ENCODE peak calls at places on chromosomes 1 and 21, in four cellular contexts. C is kidney tubule cell, Q is NCI-H82, A is ELR. U is an unnamed sample.

GRCh38 chr1:83671586-83671985 is 327.3 kb downstream of the TTLL7 start:
- DNase-seq in Q (no peak), C (no peak), A (no peak), U (no peak)

GRCh38 chr1:244970236-244970652 is 105.9 kb upstream of the HNRNPU start:
- DNase-seq in Q (peak; percentile 98), A (peak; percentile 78), C (peak; percentile 84), U (no peak)

GRCh38 chr1:56028244-56028643 is 551.1 kb downstream of the PLPP3 start:
- DNase-seq in C (no peak), Q (no peak), A (no peak), U (no peak)

GRCh38 chr1:85318217-85318616 is 41.8 kb upstream of the BCL10 start:
- DNase-seq in A (no peak), Q (no peak), C (peak; percentile 81), U (no peak)

GRCh38 chr1:31054958-31055481 is 10.5 kb downstream of the PUM1 start:
- DNase-seq in Q (no peak), C (no peak), A (no peak), U (no peak)

GRCh38 chr21:42039911-42040351 is 29.8 kb upstream of the ZBTB21 start:
- DNase-seq in C (peak; percentile 4), A (peak; percentile 83), Q (peak; percentile 36), U (no peak)

GRCh38 chr1:204357551-204357950 is 2.2 kb downstream of the PLEKHA6 start:
- DNase-seq in C (no peak), A (peak; percentile 14), Q (peak; percentile 69), U (no peak)

GRCh38 chr1:118290571-118290970 is 105.5 kb upstream of the SPAG17 start:
- DNase-seq in C (no peak), A (no peak), Q (peak; percentile 61), U (no peak)

GRCh38 chr1:233281711-233282581 is 13.6 kb downstream of the PCNX2 start:
- DNase-seq in A (no peak), C (no peak), Q (no peak), U (no peak)

U was measured in Peyer's patch.